ENCODE peak calls at places on chromosome 6, in nine cellular contexts. One of them, this sample, is unnamed.

GRCh38 chr6:10559492-10560150 is 38.5 kb downstream of the GCNT2 start:
- DNase-seq in HT-29: no peak
- DNase-seq in dorsolateral prefrontal cortex: no peak
- DNase-seq in frontal cortex: no peak
- DNase-seq in NCI-H345: no peak
- DNase-seq in GM10248: no peak
- DNase-seq in M059J: no peak
- DNase-seq in effector memory CD4-positive, alpha-beta T cell: no peak
- DNase-seq in nephron progenitor cell: no peak
- DNase-seq in this sample: no peak

GRCh38 chr6:33417127-33417902 is 592 bp downstream of the CUTA start:
- DNase-seq in dorsolateral prefrontal cortex: no peak
- DNase-seq in effector memory CD4-positive, alpha-beta T cell: no peak
- DNase-seq in nephron progenitor cell: peak
- DNase-seq in frontal cortex: no peak
- DNase-seq in GM10248: no peak
- DNase-seq in M059J: peak
- DNase-seq in HT-29: peak
- DNase-seq in NCI-H345: no peak
- DNase-seq in this sample: no peak

GRCh38 chr6:56101141-56101553 is 146.2 kb downstream of the COL21A1 start:
- DNase-seq in GM10248: no peak
- DNase-seq in frontal cortex: no peak
- DNase-seq in effector memory CD4-positive, alpha-beta T cell: no peak
- DNase-seq in M059J: peak
- DNase-seq in dorsolateral prefrontal cortex: no peak
- DNase-seq in HT-29: peak
- DNase-seq in nephron progenitor cell: no peak
- DNase-seq in NCI-H345: no peak
- DNase-seq in this sample: no peak

GRCh38 chr6:31202259-31203166 is 32.0 kb upstream of the POU5F1 start:
- DNase-seq in dorsolateral prefrontal cortex: no peak
- DNase-seq in M059J: peak
- DNase-seq in frontal cortex: no peak
- DNase-seq in HT-29: peak
- DNase-seq in GM10248: no peak
- DNase-seq in nephron progenitor cell: no peak
- DNase-seq in effector memory CD4-positive, alpha-beta T cell: no peak
- DNase-seq in NCI-H345: no peak
- DNase-seq in this sample: no peak

GRCh38 chr6:48626421-48626820 is 515.4 kb upstream of the PTCHD4 start:
- DNase-seq in M059J: peak
- DNase-seq in GM10248: no peak
- DNase-seq in HT-29: no peak
- DNase-seq in NCI-H345: no peak
- DNase-seq in frontal cortex: no peak
- DNase-seq in effector memory CD4-positive, alpha-beta T cell: no peak
- DNase-seq in nephron progenitor cell: no peak
- DNase-seq in dorsolateral prefrontal cortex: no peak
- DNase-seq in this sample: no peak

GRCh38 chr6:163311830-163312229 is 102.7 kb upstream of the QKI start:
- DNase-seq in HT-29: no peak
- DNase-seq in M059J: peak
- DNase-seq in frontal cortex: no peak
- DNase-seq in GM10248: no peak
- DNase-seq in effector memory CD4-positive, alpha-beta T cell: no peak
- DNase-seq in nephron progenitor cell: no peak
- DNase-seq in NCI-H345: no peak
- DNase-seq in dorsolateral prefrontal cortex: no peak
- DNase-seq in this sample: no peak

GRCh38 chr6:137863126-137863996 is 3.7 kb upstream of the TNFAIP3 start:
- DNase-seq in nephron progenitor cell: no peak
- DNase-seq in NCI-H345: no peak
- DNase-seq in dorsolateral prefrontal cortex: no peak
- DNase-seq in GM10248: no peak
- DNase-seq in M059J: no peak
- DNase-seq in frontal cortex: no peak
- DNase-seq in effector memory CD4-positive, alpha-beta T cell: no peak
- DNase-seq in HT-29: no peak
- DNase-seq in this sample: no peak

GRCh38 chr6:14354919-14355572 is 237.5 kb downstream of the CD83 start:
- DNase-seq in frontal cortex: no peak
- DNase-seq in GM10248: no peak
- DNase-seq in HT-29: no peak
- DNase-seq in effector memory CD4-positive, alpha-beta T cell: no peak
- DNase-seq in NCI-H345: no peak
- DNase-seq in M059J: peak
- DNase-seq in dorsolateral prefrontal cortex: no peak
- DNase-seq in nephron progenitor cell: no peak
- DNase-seq in this sample: peak

GRCh38 chr6:106516629-106517028 is 112.7 kb downstream of the RTN4IP1 start:
- DNase-seq in effector memory CD4-positive, alpha-beta T cell: no peak
- DNase-seq in HT-29: no peak
- DNase-seq in GM10248: no peak
- DNase-seq in nephron progenitor cell: no peak
- DNase-seq in NCI-H345: no peak
- DNase-seq in frontal cortex: no peak
- DNase-seq in dorsolateral prefrontal cortex: no peak
- DNase-seq in M059J: no peak
- DNase-seq in this sample: no peak

GRCh38 chr6:120405947-120406346 is 928.3 kb downstream of the TBC1D32 start:
- DNase-seq in nephron progenitor cell: peak
- DNase-seq in frontal cortex: no peak
- DNase-seq in NCI-H345: no peak
- DNase-seq in effector memory CD4-positive, alpha-beta T cell: no peak
- DNase-seq in M059J: no peak
- DNase-seq in GM10248: no peak
- DNase-seq in dorsolateral prefrontal cortex: no peak
- DNase-seq in HT-29: peak
- DNase-seq in this sample: no peak

GRCh38 chr6:43926644-43927524 is 156.9 kb downstream of the VEGFA start:
- DNase-seq in nephron progenitor cell: no peak
- DNase-seq in frontal cortex: no peak
- DNase-seq in HT-29: peak
- DNase-seq in GM10248: no peak
- DNase-seq in dorsolateral prefrontal cortex: no peak
- DNase-seq in NCI-H345: peak
- DNase-seq in effector memory CD4-positive, alpha-beta T cell: no peak
- DNase-seq in M059J: peak
- DNase-seq in this sample: no peak

GRCh38 chr6:90290991-90291390 is 5.7 kb downstream of the BACH2 start:
- DNase-seq in effector memory CD4-positive, alpha-beta T cell: no peak
- DNase-seq in HT-29: no peak
- DNase-seq in NCI-H345: no peak
- DNase-seq in nephron progenitor cell: no peak
- DNase-seq in frontal cortex: no peak
- DNase-seq in M059J: no peak
- DNase-seq in GM10248: no peak
- DNase-seq in dorsolateral prefrontal cortex: no peak
- DNase-seq in this sample: no peak

GRCh38 chr6:35724059-35724458 is 12.8 kb upstream of the ARMC12 start:
- DNase-seq in frontal cortex: no peak
- DNase-seq in M059J: no peak
- DNase-seq in GM10248: no peak
- DNase-seq in dorsolateral prefrontal cortex: no peak
- DNase-seq in NCI-H345: no peak
- DNase-seq in nephron progenitor cell: no peak
- DNase-seq in HT-29: no peak
- DNase-seq in effector memory CD4-positive, alpha-beta T cell: no peak
- DNase-seq in this sample: no peak

GRCh38 chr6:2875840-2876207 is 27.3 kb downstream of the SERPINB9 start:
- DNase-seq in effector memory CD4-positive, alpha-beta T cell: peak
- DNase-seq in GM10248: peak
- DNase-seq in dorsolateral prefrontal cortex: no peak
- DNase-seq in frontal cortex: peak
- DNase-seq in HT-29: peak
- DNase-seq in NCI-H345: no peak
- DNase-seq in nephron progenitor cell: peak
- DNase-seq in M059J: peak
- DNase-seq in this sample: no peak

GRCh38 chr6:36823421-36824096 is 15.7 kb downstream of the CPNE5 start:
- DNase-seq in frontal cortex: no peak
- DNase-seq in effector memory CD4-positive, alpha-beta T cell: no peak
- DNase-seq in HT-29: no peak
- DNase-seq in nephron progenitor cell: no peak
- DNase-seq in GM10248: no peak
- DNase-seq in dorsolateral prefrontal cortex: no peak
- DNase-seq in M059J: no peak
- DNase-seq in NCI-H345: no peak
- DNase-seq in this sample: no peak

This sample was measured in amygdala.